ENCODE peak calls at places on chromosome 15, in six cellular contexts. Q is mesenchymal stem cell, N is H9, M is H1, R is IMR-90, C is trophoblast cell. O is an unnamed sample.
A peak's percentile ranks its signal among the peaks of the same experiment; 100 is the strongest.

GRCh38 chr15:56948000-56948765 is 29.7 kb downstream of the TCF12 start:
- DNase-seq in R (peak; percentile 51), N (no peak), M (no peak), C (peak; percentile 49), Q (peak; percentile 46), O (no peak)

GRCh38 chr15:69093127-69093526 is 67.3 kb upstream of the GLCE start:
- DNase-seq in M (no peak), C (no peak), R (peak; percentile 12), Q (no peak), N (peak; percentile 86), O (no peak)

GRCh38 chr15:25175789-25176615 is 221.2 kb downstream of the SNRPN start:
- DNase-seq in M (no peak), C (no peak), Q (no peak), R (no peak), N (peak; percentile 17), O (no peak)

GRCh38 chr15:57259511-57260143 is 116.7 kb upstream of the CGNL1 start:
- DNase-seq in Q (no peak), C (no peak), M (peak; percentile 61), N (peak; percentile 57), R (no peak), O (peak; percentile 58)

GRCh38 chr15:81030368-81030739 is 29.6 kb downstream of the TLNRD1 start:
- DNase-seq in C (no peak), R (no peak), N (no peak), M (no peak), Q (no peak), O (no peak)

GRCh38 chr15:39511000-39511914 is 69.6 kb upstream of the THBS1 start:
- DNase-seq in R (peak; percentile 93), N (no peak), Q (peak; percentile 89), M (no peak), C (peak; percentile 12), O (no peak)

GRCh38 chr15:74038707-74039655 is 43.4 kb downstream of the GOLGA6A start:
- DNase-seq in N (no peak), Q (peak; percentile 18), M (no peak), R (peak; percentile 77), C (no peak), O (no peak)

GRCh38 chr15:99306694-99307338 is 55.5 kb downstream of the LRRC28 start:
- DNase-seq in N (no peak), C (no peak), M (no peak), R (peak; percentile 8), Q (peak; percentile 34), O (peak; percentile 48)

GRCh38 chr15:34364041-34364440 is 3.0 kb downstream of the LPCAT4 start:
- DNase-seq in N (no peak), R (no peak), C (no peak), M (no peak), Q (no peak), O (no peak)

GRCh38 chr15:82538961-82539689 is 1.1 kb downstream of the RPS17 start:
- DNase-seq in Q (peak; percentile 34), M (no peak), N (no peak), C (no peak), R (no peak), O (no peak)

GRCh38 chr15:55518009-55518408 is 10.0 kb upstream of the DNAAF4 start:
- DNase-seq in R (no peak), C (no peak), M (no peak), Q (no peak), N (no peak), O (no peak)

GRCh38 chr15:36755341-36755740 is 175.9 kb downstream of the CDIN1 start:
- DNase-seq in M (no peak), R (no peak), C (no peak), Q (no peak), N (no peak), O (no peak)

GRCh38 chr15:99042909-99043308 is 35.3 kb upstream of the PGPEP1L start:
- DNase-seq in R (no peak), Q (no peak), C (no peak), N (no peak), M (no peak), O (no peak)

GRCh38 chr15:78024141-78024567 is 53.4 kb downstream of the TBC1D2B start:
- DNase-seq in R (peak; percentile 57), Q (no peak), N (no peak), C (no peak), M (no peak), O (no peak)

GRCh38 chr15:45168751-45169551 is 18.8 kb downstream of the SHF start:
- DNase-seq in Q (no peak), R (no peak), M (no peak), C (no peak), N (no peak), O (no peak)

GRCh38 chr15:45168286-45168685 is 19.5 kb downstream of the SHF start:
- DNase-seq in R (no peak), N (no peak), C (no peak), Q (no peak), M (no peak), O (no peak)

GRCh38 chr15:45167631-45168205 is 20.0 kb downstream of the SHF start:
- DNase-seq in R (no peak), C (no peak), Q (no peak), M (no peak), N (no peak), O (no peak)

GRCh38 chr15:45165536-45165935 is 22.2 kb downstream of the SHF start:
- DNase-seq in C (no peak), R (no peak), Q (no peak), M (no peak), N (no peak), O (no peak)

DNA sequence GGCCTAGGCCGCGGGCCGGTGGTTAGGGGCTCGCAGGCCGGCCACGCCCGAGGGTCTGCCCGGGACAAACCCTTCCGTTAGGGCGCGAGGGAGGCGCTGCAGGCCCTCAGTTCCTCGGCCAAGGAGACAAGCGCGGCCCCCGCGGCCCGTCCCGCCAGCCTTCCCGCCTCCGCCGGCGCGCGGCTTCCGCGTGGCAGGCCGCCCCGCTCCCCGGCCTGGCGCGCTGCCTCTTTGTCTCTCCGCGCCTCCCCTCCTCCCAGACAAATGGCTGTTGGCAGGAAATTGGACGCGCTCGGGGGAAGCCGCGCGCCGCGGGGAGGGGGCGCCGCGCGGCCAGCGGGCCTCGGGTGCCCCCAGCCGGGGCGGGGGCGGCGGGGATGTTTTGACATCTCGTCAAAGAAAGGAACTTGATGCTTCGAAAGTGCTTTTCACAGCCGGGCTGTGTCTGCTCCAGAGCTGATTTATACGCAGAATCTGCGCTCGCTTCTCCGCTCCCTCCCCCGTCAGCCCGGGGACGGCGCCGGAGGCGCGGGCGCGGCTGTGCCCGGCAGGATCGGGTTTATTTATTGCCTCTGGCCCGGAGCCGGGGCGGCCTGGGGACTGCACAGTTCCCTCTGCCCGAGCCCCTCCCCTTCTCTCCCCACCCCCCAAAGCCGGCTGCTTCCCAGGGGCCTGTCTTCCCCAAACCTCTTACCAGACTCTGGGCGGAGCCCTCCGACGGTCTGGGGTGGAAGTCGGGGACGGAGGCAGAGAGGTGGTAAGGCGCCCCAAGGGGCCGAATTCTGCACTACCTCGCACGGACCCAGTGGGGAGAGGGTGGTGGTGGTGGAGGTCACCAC is 20.8 kb downstream of the SHF start:
- DNase-seq in M (peak; percentile 90), N (peak; percentile 92), Q (peak; percentile 86), R (peak; percentile 75), C (peak; percentile 29), O (peak; percentile 77)
- H4K8ac ChIP-seq in M (peak overlapping the region; percentile 95), N (no peak overlapping the region), Q (peak overlapping the region; percentile 99), R (peak overlapping the region; percentile 100), C (peak overlapping the region; percentile 95), O (peak overlapping the region; percentile 83)

DNA sequence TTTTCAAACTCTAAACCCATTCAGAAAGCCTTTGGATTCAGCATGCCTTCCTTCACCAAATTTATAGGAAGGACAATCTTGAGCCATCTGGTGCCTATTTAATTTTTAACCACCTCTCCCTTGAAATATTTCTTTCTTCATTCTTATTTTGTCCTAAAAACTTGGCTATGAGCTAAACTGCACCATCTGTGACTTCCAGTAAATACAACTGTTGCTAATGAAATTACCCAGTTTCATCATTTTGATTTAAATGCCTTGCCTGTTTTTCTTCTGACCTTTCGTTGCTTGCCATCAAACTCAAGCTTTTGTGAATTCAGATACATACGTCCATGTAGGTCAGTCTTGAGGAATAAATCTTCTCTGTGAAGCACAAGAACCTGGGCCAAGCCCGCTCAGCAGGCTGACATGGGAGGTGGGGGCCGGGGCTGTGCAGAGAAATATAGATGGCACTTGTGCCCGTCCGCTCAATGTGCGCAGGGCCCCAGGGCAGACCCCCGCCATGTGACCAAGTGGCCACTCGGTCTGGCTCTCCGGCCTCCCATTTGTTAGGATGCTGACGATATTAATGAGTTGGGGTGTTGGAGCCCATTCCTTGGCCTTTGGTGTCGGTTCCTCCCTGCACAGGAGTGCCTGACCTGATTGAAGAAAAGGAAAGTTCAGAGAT is 335.8 kb downstream of the VPS13C start:
- DNase-seq in R (no peak), M (no peak), Q (no peak), N (no peak), C (no peak), O (no peak)
- H3K14ac ChIP-seq in R (no peak overlapping the region), M (no peak overlapping the region), Q (no peak overlapping the region), N (no peak overlapping the region), C (no peak overlapping the region), O (no peak overlapping the region)

DNA sequence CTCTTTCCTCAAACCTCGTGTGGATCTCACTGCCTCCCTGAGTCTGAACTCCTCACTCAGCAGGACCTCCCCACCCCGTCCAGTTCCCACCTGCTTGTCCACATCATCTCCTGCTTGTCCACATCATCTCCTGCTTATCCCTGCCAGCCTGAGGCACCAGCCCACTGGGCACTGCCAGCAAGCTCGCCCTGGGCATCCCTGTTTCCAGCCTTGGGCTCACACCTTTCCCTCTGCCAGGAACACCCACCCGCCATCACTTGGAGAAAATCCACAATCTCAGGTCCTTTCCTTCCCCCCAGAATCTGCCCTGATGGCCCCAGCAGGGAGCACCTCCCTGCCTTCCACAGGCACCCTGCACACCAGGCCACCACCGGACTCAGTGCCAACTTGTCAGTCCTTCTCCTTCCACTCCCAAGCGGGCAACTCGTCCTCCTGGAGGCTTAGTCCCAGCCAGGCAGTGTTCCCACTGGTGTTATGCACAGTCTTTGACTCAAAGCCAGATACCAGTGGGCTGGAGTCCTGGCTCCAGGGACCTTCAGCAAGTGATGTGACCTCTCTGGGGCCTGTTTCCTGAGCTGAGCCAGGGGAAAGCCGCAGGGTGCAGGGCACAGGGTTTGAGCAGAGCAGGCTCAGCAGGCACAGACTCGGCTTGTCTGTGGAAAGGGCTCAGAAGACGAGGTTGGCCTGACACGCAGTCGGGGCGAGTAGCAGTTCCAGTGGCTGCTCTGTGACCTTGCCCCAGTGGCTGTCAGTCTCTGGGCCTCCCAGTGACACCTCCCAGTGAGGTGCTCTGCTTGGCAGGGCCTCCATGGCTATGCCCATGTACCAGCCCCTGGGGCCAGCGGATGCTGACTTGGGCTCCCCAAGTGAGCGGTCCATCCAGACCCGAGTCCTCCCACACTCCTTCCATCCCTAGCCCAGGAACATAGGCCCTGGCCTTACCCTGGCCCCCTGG is 9.5 kb upstream of the MESP2 start:
- DNase-seq in C (no peak), R (no peak), Q (no peak), N (no peak), M (no peak), O (no peak)
- H2AK5ac ChIP-seq in C (no peak overlapping the region), R (peak overlapping the region; percentile 0), Q (no peak overlapping the region), N (no peak overlapping the region), M (no peak overlapping the region), O (peak overlapping the region; percentile 90)

GRCh38 chr15:100999369-100999768 is 80.2 kb downstream of the LRRK1 start:
- DNase-seq in C (no peak), M (no peak), Q (no peak), R (peak; percentile 58), N (no peak), O (no peak)

GRCh38 chr15:101000271-101000681 is 81.1 kb downstream of the LRRK1 start:
- DNase-seq in M (peak; percentile 39), C (no peak), R (peak; percentile 29), N (no peak), Q (no peak), O (no peak)

GRCh38 chr15:101003076-101003475 is 83.9 kb downstream of the LRRK1 start:
- DNase-seq in Q (no peak), N (no peak), C (no peak), M (no peak), R (no peak), O (no peak)

GRCh38 chr15:101001796-101002195 is 82.6 kb downstream of the LRRK1 start:
- DNase-seq in R (no peak), Q (no peak), C (no peak), N (peak; percentile 5), M (peak; percentile 13), O (no peak)

GRCh38 chr15:101001056-101001455 is 81.9 kb downstream of the LRRK1 start:
- DNase-seq in N (no peak), M (peak; percentile 3), R (no peak), Q (no peak), C (no peak), O (no peak)
- H4K8ac ChIP-seq in N (no peak overlapping the region), M (no peak overlapping the region), R (no peak overlapping the region), Q (no peak overlapping the region), C (no peak overlapping the region), O (no peak overlapping the region)

O was measured in neuronal stem cell.